ENCODE peak calls at places on chromosomes 5 and 9, in nine cellular contexts. One of them, this sample, is unnamed.

GRCh38 chr5:116944171-116944570 is 369.5 kb upstream of the SEMA6A start:
- DNase-seq in NCI-H1092: no peak
- DNase-seq in fibroblast of mammary gland: no peak
- DNase-seq in stimulated activated CD8-positive, alpha-beta memory T cell treated with anti-CD3 and anti-CD28 coated beads, Interleukin-7, amount 100 ng/mL, for 24 hours: no peak
- DNase-seq in SHP77: no peak
- DNase-seq in posterior cingulate gyrus: no peak
- DNase-seq in lower lobe of right lung: no peak
- DNase-seq in bronchial epithelial cell: no peak
- DNase-seq in tibial nerve: no peak
- DNase-seq in this sample: peak; percentile 9

GRCh38 chr5:122313001-122313402 is 965 bp downstream of the SNCAIP start:
- DNase-seq in NCI-H1092: no peak
- DNase-seq in fibroblast of mammary gland: no peak
- DNase-seq in stimulated activated CD8-positive, alpha-beta memory T cell treated with anti-CD3 and anti-CD28 coated beads, Interleukin-7, amount 100 ng/mL, for 24 hours: no peak
- DNase-seq in SHP77: no peak
- DNase-seq in posterior cingulate gyrus: no peak
- DNase-seq in lower lobe of right lung: no peak
- DNase-seq in bronchial epithelial cell: peak; percentile 39
- DNase-seq in tibial nerve: no peak
- DNase-seq in this sample: no peak

GRCh38 chr5:56638061-56638621 is 177.2 kb upstream of the MAP3K1 start:
- DNase-seq in NCI-H1092: peak; percentile 52
- DNase-seq in fibroblast of mammary gland: no peak
- DNase-seq in stimulated activated CD8-positive, alpha-beta memory T cell treated with anti-CD3 and anti-CD28 coated beads, Interleukin-7, amount 100 ng/mL, for 24 hours: no peak
- DNase-seq in SHP77: peak; percentile 30
- DNase-seq in posterior cingulate gyrus: no peak
- DNase-seq in lower lobe of right lung: no peak
- DNase-seq in bronchial epithelial cell: no peak
- DNase-seq in tibial nerve: no peak
- DNase-seq in this sample: peak; percentile 96

GRCh38 chr9:3936520-3937235 is 363.2 kb downstream of the GLIS3 start:
- DNase-seq in NCI-H1092: peak; percentile 90
- DNase-seq in fibroblast of mammary gland: no peak
- DNase-seq in stimulated activated CD8-positive, alpha-beta memory T cell treated with anti-CD3 and anti-CD28 coated beads, Interleukin-7, amount 100 ng/mL, for 24 hours: no peak
- DNase-seq in SHP77: peak; percentile 80
- DNase-seq in posterior cingulate gyrus: no peak
- DNase-seq in lower lobe of right lung: peak; percentile 85
- DNase-seq in bronchial epithelial cell: peak; percentile 28
- DNase-seq in tibial nerve: no peak
- DNase-seq in this sample: no peak

GRCh38 chr9:98045234-98046160 is 11.0 kb upstream of the NANS start:
- DNase-seq in NCI-H1092: no peak
- DNase-seq in fibroblast of mammary gland: peak; percentile 74
- DNase-seq in stimulated activated CD8-positive, alpha-beta memory T cell treated with anti-CD3 and anti-CD28 coated beads, Interleukin-7, amount 100 ng/mL, for 24 hours: no peak
- DNase-seq in SHP77: peak; percentile 75
- DNase-seq in posterior cingulate gyrus: no peak
- DNase-seq in lower lobe of right lung: no peak
- DNase-seq in bronchial epithelial cell: no peak
- DNase-seq in tibial nerve: no peak
- DNase-seq in this sample: no peak

GRCh38 chr5:84715087-84715486 is 330.4 kb upstream of the EDIL3 start:
- DNase-seq in NCI-H1092: no peak
- DNase-seq in fibroblast of mammary gland: peak; percentile 21
- DNase-seq in stimulated activated CD8-positive, alpha-beta memory T cell treated with anti-CD3 and anti-CD28 coated beads, Interleukin-7, amount 100 ng/mL, for 24 hours: no peak
- DNase-seq in SHP77: no peak
- DNase-seq in posterior cingulate gyrus: no peak
- DNase-seq in lower lobe of right lung: no peak
- DNase-seq in bronchial epithelial cell: peak; percentile 50
- DNase-seq in tibial nerve: no peak
- DNase-seq in this sample: no peak

GRCh38 chr5:79088507-79088906 is 18.9 kb downstream of the BHMT2 start:
- DNase-seq in NCI-H1092: no peak
- DNase-seq in fibroblast of mammary gland: no peak
- DNase-seq in stimulated activated CD8-positive, alpha-beta memory T cell treated with anti-CD3 and anti-CD28 coated beads, Interleukin-7, amount 100 ng/mL, for 24 hours: no peak
- DNase-seq in SHP77: no peak
- DNase-seq in posterior cingulate gyrus: no peak
- DNase-seq in lower lobe of right lung: no peak
- DNase-seq in bronchial epithelial cell: no peak
- DNase-seq in tibial nerve: no peak
- DNase-seq in this sample: no peak

GRCh38 chr9:128921881-128922763 is 1.3 kb downstream of the PHYHD1 start:
- DNase-seq in NCI-H1092: no peak
- DNase-seq in fibroblast of mammary gland: peak; percentile 54
- DNase-seq in stimulated activated CD8-positive, alpha-beta memory T cell treated with anti-CD3 and anti-CD28 coated beads, Interleukin-7, amount 100 ng/mL, for 24 hours: no peak
- DNase-seq in SHP77: peak; percentile 31
- DNase-seq in posterior cingulate gyrus: no peak
- DNase-seq in lower lobe of right lung: peak; percentile 73
- DNase-seq in bronchial epithelial cell: no peak
- DNase-seq in tibial nerve: peak; percentile 38
- DNase-seq in this sample: peak; percentile 59

GRCh38 chr5:127660048-127660733 is 11.3 kb downstream of the CTXN3 start:
- DNase-seq in NCI-H1092: no peak
- DNase-seq in fibroblast of mammary gland: no peak
- DNase-seq in stimulated activated CD8-positive, alpha-beta memory T cell treated with anti-CD3 and anti-CD28 coated beads, Interleukin-7, amount 100 ng/mL, for 24 hours: no peak
- DNase-seq in SHP77: no peak
- DNase-seq in posterior cingulate gyrus: no peak
- DNase-seq in lower lobe of right lung: no peak
- DNase-seq in bronchial epithelial cell: no peak
- DNase-seq in tibial nerve: no peak
- DNase-seq in this sample: no peak

GRCh38 chr5:175717837-175718236 is 60.0 kb downstream of the HRH2 start:
- DNase-seq in NCI-H1092: no peak
- DNase-seq in fibroblast of mammary gland: no peak
- DNase-seq in stimulated activated CD8-positive, alpha-beta memory T cell treated with anti-CD3 and anti-CD28 coated beads, Interleukin-7, amount 100 ng/mL, for 24 hours: no peak
- DNase-seq in SHP77: no peak
- DNase-seq in posterior cingulate gyrus: no peak
- DNase-seq in lower lobe of right lung: no peak
- DNase-seq in bronchial epithelial cell: no peak
- DNase-seq in tibial nerve: no peak
- DNase-seq in this sample: no peak

GRCh38 chr5:27491047-27491446 is 452.7 kb upstream of the CDH9 start:
- DNase-seq in NCI-H1092: no peak
- DNase-seq in fibroblast of mammary gland: no peak
- DNase-seq in stimulated activated CD8-positive, alpha-beta memory T cell treated with anti-CD3 and anti-CD28 coated beads, Interleukin-7, amount 100 ng/mL, for 24 hours: no peak
- DNase-seq in SHP77: no peak
- DNase-seq in posterior cingulate gyrus: no peak
- DNase-seq in lower lobe of right lung: no peak
- DNase-seq in bronchial epithelial cell: peak; percentile 28
- DNase-seq in tibial nerve: no peak
- DNase-seq in this sample: peak; percentile 2

GRCh38 chr9:114001410-114001685 is 76.8 kb downstream of the AMBP start:
- DNase-seq in NCI-H1092: no peak
- DNase-seq in fibroblast of mammary gland: no peak
- DNase-seq in stimulated activated CD8-positive, alpha-beta memory T cell treated with anti-CD3 and anti-CD28 coated beads, Interleukin-7, amount 100 ng/mL, for 24 hours: no peak
- DNase-seq in SHP77: no peak
- DNase-seq in posterior cingulate gyrus: no peak
- DNase-seq in lower lobe of right lung: no peak
- DNase-seq in bronchial epithelial cell: no peak
- DNase-seq in tibial nerve: no peak
- DNase-seq in this sample: no peak

GRCh38 chr5:34597034-34597433 is 59.1 kb upstream of the RAI14 start:
- DNase-seq in NCI-H1092: no peak
- DNase-seq in fibroblast of mammary gland: no peak
- DNase-seq in stimulated activated CD8-positive, alpha-beta memory T cell treated with anti-CD3 and anti-CD28 coated beads, Interleukin-7, amount 100 ng/mL, for 24 hours: no peak
- DNase-seq in SHP77: no peak
- DNase-seq in posterior cingulate gyrus: no peak
- DNase-seq in lower lobe of right lung: no peak
- DNase-seq in bronchial epithelial cell: no peak
- DNase-seq in tibial nerve: no peak
- DNase-seq in this sample: no peak

GRCh38 chr5:37720550-37720952 is 119.3 kb downstream of the GDNF start:
- DNase-seq in NCI-H1092: no peak
- DNase-seq in fibroblast of mammary gland: no peak
- DNase-seq in stimulated activated CD8-positive, alpha-beta memory T cell treated with anti-CD3 and anti-CD28 coated beads, Interleukin-7, amount 100 ng/mL, for 24 hours: no peak
- DNase-seq in SHP77: no peak
- DNase-seq in posterior cingulate gyrus: no peak
- DNase-seq in lower lobe of right lung: no peak
- DNase-seq in bronchial epithelial cell: no peak
- DNase-seq in tibial nerve: no peak
- DNase-seq in this sample: no peak

GRCh38 chr5:59789197-59789596 is 104.3 kb downstream of the PDE4D start:
- DNase-seq in NCI-H1092: no peak
- DNase-seq in fibroblast of mammary gland: peak; percentile 59
- DNase-seq in stimulated activated CD8-positive, alpha-beta memory T cell treated with anti-CD3 and anti-CD28 coated beads, Interleukin-7, amount 100 ng/mL, for 24 hours: no peak
- DNase-seq in SHP77: no peak
- DNase-seq in posterior cingulate gyrus: no peak
- DNase-seq in lower lobe of right lung: no peak
- DNase-seq in bronchial epithelial cell: peak; percentile 18
- DNase-seq in tibial nerve: no peak
- DNase-seq in this sample: no peak

GRCh38 chr9:2972475-2972874 is 128.6 kb upstream of the PUM3 start:
- DNase-seq in NCI-H1092: no peak
- DNase-seq in fibroblast of mammary gland: no peak
- DNase-seq in stimulated activated CD8-positive, alpha-beta memory T cell treated with anti-CD3 and anti-CD28 coated beads, Interleukin-7, amount 100 ng/mL, for 24 hours: no peak
- DNase-seq in SHP77: no peak
- DNase-seq in posterior cingulate gyrus: no peak
- DNase-seq in lower lobe of right lung: no peak
- DNase-seq in bronchial epithelial cell: no peak
- DNase-seq in tibial nerve: no peak
- DNase-seq in this sample: no peak

GRCh38 chr5:142674438-142675210 is 11.3 kb downstream of the FGF1 start:
- DNase-seq in NCI-H1092: no peak
- DNase-seq in fibroblast of mammary gland: peak; percentile 90
- DNase-seq in stimulated activated CD8-positive, alpha-beta memory T cell treated with anti-CD3 and anti-CD28 coated beads, Interleukin-7, amount 100 ng/mL, for 24 hours: no peak
- DNase-seq in SHP77: no peak
- DNase-seq in posterior cingulate gyrus: no peak
- DNase-seq in lower lobe of right lung: no peak
- DNase-seq in bronchial epithelial cell: peak; percentile 64
- DNase-seq in tibial nerve: no peak
- DNase-seq in this sample: peak; percentile 65

GRCh38 chr5:90899014-90899604 is 340.5 kb downstream of the ADGRV1 start:
- DNase-seq in NCI-H1092: no peak
- DNase-seq in fibroblast of mammary gland: no peak
- DNase-seq in stimulated activated CD8-positive, alpha-beta memory T cell treated with anti-CD3 and anti-CD28 coated beads, Interleukin-7, amount 100 ng/mL, for 24 hours: no peak
- DNase-seq in SHP77: no peak
- DNase-seq in posterior cingulate gyrus: no peak
- DNase-seq in lower lobe of right lung: no peak
- DNase-seq in bronchial epithelial cell: no peak
- DNase-seq in tibial nerve: no peak
- DNase-seq in this sample: no peak

GRCh38 chr5:151591144-151591819 is at the start of gene FAT2:
- DNase-seq in NCI-H1092: no peak
- DNase-seq in fibroblast of mammary gland: no peak
- DNase-seq in stimulated activated CD8-positive, alpha-beta memory T cell treated with anti-CD3 and anti-CD28 coated beads, Interleukin-7, amount 100 ng/mL, for 24 hours: no peak
- DNase-seq in SHP77: no peak
- DNase-seq in posterior cingulate gyrus: no peak
- DNase-seq in lower lobe of right lung: no peak
- DNase-seq in bronchial epithelial cell: peak; percentile 75
- DNase-seq in tibial nerve: no peak
- DNase-seq in this sample: peak; percentile 19

GRCh38 chr9:21994526-21994995 is at the start of gene CDKN2B-AS1:
- DNase-seq in NCI-H1092: peak; percentile 95
- DNase-seq in fibroblast of mammary gland: peak; percentile 72
- DNase-seq in stimulated activated CD8-positive, alpha-beta memory T cell treated with anti-CD3 and anti-CD28 coated beads, Interleukin-7, amount 100 ng/mL, for 24 hours: no peak
- DNase-seq in SHP77: peak; percentile 69
- DNase-seq in posterior cingulate gyrus: no peak
- DNase-seq in lower lobe of right lung: peak; percentile 71
- DNase-seq in bronchial epithelial cell: peak; percentile 47
- DNase-seq in tibial nerve: no peak
- DNase-seq in this sample: peak; percentile 40

GRCh38 chr9:16512281-16512680 is 358.2 kb downstream of the BNC2 start:
- DNase-seq in NCI-H1092: no peak
- DNase-seq in fibroblast of mammary gland: peak; percentile 24
- DNase-seq in stimulated activated CD8-positive, alpha-beta memory T cell treated with anti-CD3 and anti-CD28 coated beads, Interleukin-7, amount 100 ng/mL, for 24 hours: no peak
- DNase-seq in SHP77: no peak
- DNase-seq in posterior cingulate gyrus: no peak
- DNase-seq in lower lobe of right lung: no peak
- DNase-seq in bronchial epithelial cell: no peak
- DNase-seq in tibial nerve: no peak
- DNase-seq in this sample: no peak

GRCh38 chr5:88588609-88589008 is 294.4 kb downstream of the MEF2C start:
- DNase-seq in NCI-H1092: no peak
- DNase-seq in fibroblast of mammary gland: no peak
- DNase-seq in stimulated activated CD8-positive, alpha-beta memory T cell treated with anti-CD3 and anti-CD28 coated beads, Interleukin-7, amount 100 ng/mL, for 24 hours: no peak
- DNase-seq in SHP77: no peak
- DNase-seq in posterior cingulate gyrus: no peak
- DNase-seq in lower lobe of right lung: no peak
- DNase-seq in bronchial epithelial cell: no peak
- DNase-seq in tibial nerve: no peak
- DNase-seq in this sample: no peak

GRCh38 chr5:10671041-10672008 is 89.7 kb downstream of the DAP start:
- DNase-seq in NCI-H1092: no peak
- DNase-seq in fibroblast of mammary gland: no peak
- DNase-seq in stimulated activated CD8-positive, alpha-beta memory T cell treated with anti-CD3 and anti-CD28 coated beads, Interleukin-7, amount 100 ng/mL, for 24 hours: no peak
- DNase-seq in SHP77: no peak
- DNase-seq in posterior cingulate gyrus: no peak
- DNase-seq in lower lobe of right lung: no peak
- DNase-seq in bronchial epithelial cell: no peak
- DNase-seq in tibial nerve: no peak
- DNase-seq in this sample: no peak

GRCh38 chr5:20335978-20336377 is 348.0 kb upstream of the CDH18 start:
- DNase-seq in NCI-H1092: no peak
- DNase-seq in fibroblast of mammary gland: no peak
- DNase-seq in stimulated activated CD8-positive, alpha-beta memory T cell treated with anti-CD3 and anti-CD28 coated beads, Interleukin-7, amount 100 ng/mL, for 24 hours: no peak
- DNase-seq in SHP77: no peak
- DNase-seq in posterior cingulate gyrus: no peak
- DNase-seq in lower lobe of right lung: no peak
- DNase-seq in bronchial epithelial cell: no peak
- DNase-seq in tibial nerve: no peak
- DNase-seq in this sample: no peak

GRCh38 chr5:149445343-149445738 is 66.2 kb upstream of the IL17B start:
- DNase-seq in NCI-H1092: no peak
- DNase-seq in fibroblast of mammary gland: no peak
- DNase-seq in stimulated activated CD8-positive, alpha-beta memory T cell treated with anti-CD3 and anti-CD28 coated beads, Interleukin-7, amount 100 ng/mL, for 24 hours: no peak
- DNase-seq in SHP77: no peak
- DNase-seq in posterior cingulate gyrus: no peak
- DNase-seq in lower lobe of right lung: no peak
- DNase-seq in bronchial epithelial cell: no peak
- DNase-seq in tibial nerve: no peak
- DNase-seq in this sample: no peak

GRCh38 chr5:116654890-116655289 is 80.3 kb upstream of the SEMA6A start:
- DNase-seq in NCI-H1092: no peak
- DNase-seq in fibroblast of mammary gland: no peak
- DNase-seq in stimulated activated CD8-positive, alpha-beta memory T cell treated with anti-CD3 and anti-CD28 coated beads, Interleukin-7, amount 100 ng/mL, for 24 hours: no peak
- DNase-seq in SHP77: no peak
- DNase-seq in posterior cingulate gyrus: no peak
- DNase-seq in lower lobe of right lung: no peak
- DNase-seq in bronchial epithelial cell: no peak
- DNase-seq in tibial nerve: no peak
- DNase-seq in this sample: no peak

GRCh38 chr9:38022995-38023394 is 46.0 kb downstream of the SHB start:
- DNase-seq in NCI-H1092: peak; percentile 84
- DNase-seq in fibroblast of mammary gland: no peak
- DNase-seq in stimulated activated CD8-positive, alpha-beta memory T cell treated with anti-CD3 and anti-CD28 coated beads, Interleukin-7, amount 100 ng/mL, for 24 hours: no peak
- DNase-seq in SHP77: peak; percentile 55
- DNase-seq in posterior cingulate gyrus: peak; percentile 53
- DNase-seq in lower lobe of right lung: peak; percentile 69
- DNase-seq in bronchial epithelial cell: no peak
- DNase-seq in tibial nerve: no peak
- DNase-seq in this sample: no peak

GRCh38 chr9:98846081-98846480 is 38.6 kb downstream of the GALNT12 start:
- DNase-seq in NCI-H1092: no peak
- DNase-seq in fibroblast of mammary gland: no peak
- DNase-seq in stimulated activated CD8-positive, alpha-beta memory T cell treated with anti-CD3 and anti-CD28 coated beads, Interleukin-7, amount 100 ng/mL, for 24 hours: no peak
- DNase-seq in SHP77: no peak
- DNase-seq in posterior cingulate gyrus: no peak
- DNase-seq in lower lobe of right lung: no peak
- DNase-seq in bronchial epithelial cell: no peak
- DNase-seq in tibial nerve: no peak
- DNase-seq in this sample: no peak

GRCh38 chr9:6270896-6271295 is 55.3 kb downstream of the IL33 start:
- DNase-seq in NCI-H1092: no peak
- DNase-seq in fibroblast of mammary gland: no peak
- DNase-seq in stimulated activated CD8-positive, alpha-beta memory T cell treated with anti-CD3 and anti-CD28 coated beads, Interleukin-7, amount 100 ng/mL, for 24 hours: no peak
- DNase-seq in SHP77: no peak
- DNase-seq in posterior cingulate gyrus: no peak
- DNase-seq in lower lobe of right lung: no peak
- DNase-seq in bronchial epithelial cell: peak; percentile 70
- DNase-seq in tibial nerve: no peak
- DNase-seq in this sample: no peak

GRCh38 chr9:128677787-128678186 is 11.2 kb upstream of the SET start:
- DNase-seq in NCI-H1092: no peak
- DNase-seq in fibroblast of mammary gland: no peak
- DNase-seq in stimulated activated CD8-positive, alpha-beta memory T cell treated with anti-CD3 and anti-CD28 coated beads, Interleukin-7, amount 100 ng/mL, for 24 hours: no peak
- DNase-seq in SHP77: no peak
- DNase-seq in posterior cingulate gyrus: no peak
- DNase-seq in lower lobe of right lung: peak; percentile 6
- DNase-seq in bronchial epithelial cell: no peak
- DNase-seq in tibial nerve: no peak
- DNase-seq in this sample: no peak

GRCh38 chr5:94423411-94423810 is 195.0 kb downstream of the KIAA0825 start:
- DNase-seq in NCI-H1092: no peak
- DNase-seq in fibroblast of mammary gland: no peak
- DNase-seq in stimulated activated CD8-positive, alpha-beta memory T cell treated with anti-CD3 and anti-CD28 coated beads, Interleukin-7, amount 100 ng/mL, for 24 hours: no peak
- DNase-seq in SHP77: no peak
- DNase-seq in posterior cingulate gyrus: no peak
- DNase-seq in lower lobe of right lung: no peak
- DNase-seq in bronchial epithelial cell: no peak
- DNase-seq in tibial nerve: no peak
- DNase-seq in this sample: peak; percentile 18